ENCODE peak calls at places on chromosome 1, in ten cellular contexts. One of them, this sample, is unnamed.

GRCh38 chr1:14020006-14020405 is 320.0 kb downstream of the PRDM2 start:
- DNase-seq in Calu3: no peak
- DNase-seq in K562: no peak
- DNase-seq in dorsolateral prefrontal cortex: no peak
- DNase-seq in upper lobe of right lung: no peak
- DNase-seq in activated CD8-positive, alpha-beta T cell treated with anti-CD3 and anti-CD28 coated beads for 36 hours: no peak
- DNase-seq in MCF 10A: no peak
- DNase-seq in tibial artery: no peak
- DNase-seq in cardiac muscle cell: no peak
- DNase-seq in CD8-positive, alpha-beta T cell: no peak
- DNase-seq in this sample: no peak

GRCh38 chr1:81738902-81739301 is 61.8 kb upstream of the ADGRL2 start:
- DNase-seq in CD8-positive, alpha-beta T cell: no peak
- DNase-seq in cardiac muscle cell: no peak
- DNase-seq in upper lobe of right lung: no peak
- DNase-seq in dorsolateral prefrontal cortex: no peak
- DNase-seq in K562: no peak
- DNase-seq in MCF 10A: no peak
- DNase-seq in tibial artery: no peak
- DNase-seq in Calu3: no peak
- DNase-seq in activated CD8-positive, alpha-beta T cell treated with anti-CD3 and anti-CD28 coated beads for 36 hours: no peak
- DNase-seq in this sample: no peak

GRCh38 chr1:234923626-234924025 is 205.0 kb downstream of the TOMM20 start:
- DNase-seq in dorsolateral prefrontal cortex: no peak
- DNase-seq in cardiac muscle cell: no peak
- DNase-seq in Calu3: no peak
- DNase-seq in CD8-positive, alpha-beta T cell: no peak
- DNase-seq in MCF 10A: no peak
- DNase-seq in tibial artery: peak
- DNase-seq in upper lobe of right lung: no peak
- DNase-seq in activated CD8-positive, alpha-beta T cell treated with anti-CD3 and anti-CD28 coated beads for 36 hours: no peak
- DNase-seq in K562: no peak
- DNase-seq in this sample: no peak

GRCh38 chr1:86971778-86972177 is 57.3 kb downstream of the HS2ST1 start:
- DNase-seq in CD8-positive, alpha-beta T cell: no peak
- DNase-seq in cardiac muscle cell: no peak
- DNase-seq in tibial artery: no peak
- DNase-seq in activated CD8-positive, alpha-beta T cell treated with anti-CD3 and anti-CD28 coated beads for 36 hours: no peak
- DNase-seq in upper lobe of right lung: no peak
- DNase-seq in K562: no peak
- DNase-seq in MCF 10A: peak
- DNase-seq in Calu3: no peak
- DNase-seq in dorsolateral prefrontal cortex: no peak
- DNase-seq in this sample: no peak

GRCh38 chr1:38125837-38126520 is 79.4 kb upstream of the POU3F1 start:
- DNase-seq in Calu3: no peak
- DNase-seq in upper lobe of right lung: no peak
- DNase-seq in cardiac muscle cell: no peak
- DNase-seq in MCF 10A: peak
- DNase-seq in CD8-positive, alpha-beta T cell: no peak
- DNase-seq in K562: no peak
- DNase-seq in dorsolateral prefrontal cortex: no peak
- DNase-seq in tibial artery: no peak
- DNase-seq in activated CD8-positive, alpha-beta T cell treated with anti-CD3 and anti-CD28 coated beads for 36 hours: no peak
- DNase-seq in this sample: no peak

GRCh38 chr1:166884040-166884642 is 8.1 kb upstream of the TADA1 start:
- DNase-seq in K562: peak
- DNase-seq in upper lobe of right lung: peak
- DNase-seq in tibial artery: no peak
- DNase-seq in activated CD8-positive, alpha-beta T cell treated with anti-CD3 and anti-CD28 coated beads for 36 hours: peak
- DNase-seq in dorsolateral prefrontal cortex: peak
- DNase-seq in Calu3: peak
- DNase-seq in MCF 10A: no peak
- DNase-seq in CD8-positive, alpha-beta T cell: no peak
- DNase-seq in cardiac muscle cell: peak
- DNase-seq in this sample: peak

GRCh38 chr1:174788981-174789380 is 210.8 kb upstream of the CACYBP start:
- DNase-seq in activated CD8-positive, alpha-beta T cell treated with anti-CD3 and anti-CD28 coated beads for 36 hours: no peak
- DNase-seq in MCF 10A: peak
- DNase-seq in dorsolateral prefrontal cortex: no peak
- DNase-seq in upper lobe of right lung: no peak
- DNase-seq in CD8-positive, alpha-beta T cell: no peak
- DNase-seq in K562: no peak
- DNase-seq in cardiac muscle cell: peak
- DNase-seq in Calu3: no peak
- DNase-seq in tibial artery: no peak
- DNase-seq in this sample: no peak

GRCh38 chr1:10755977-10756521 is 40.4 kb downstream of the CASZ1 start:
- DNase-seq in tibial artery: no peak
- DNase-seq in upper lobe of right lung: peak
- DNase-seq in K562: peak
- DNase-seq in cardiac muscle cell: peak
- DNase-seq in activated CD8-positive, alpha-beta T cell treated with anti-CD3 and anti-CD28 coated beads for 36 hours: peak
- DNase-seq in Calu3: peak
- DNase-seq in MCF 10A: peak
- DNase-seq in CD8-positive, alpha-beta T cell: peak
- DNase-seq in dorsolateral prefrontal cortex: no peak
- DNase-seq in this sample: no peak

GRCh38 chr1:185998391-185998790 is 264.2 kb downstream of the HMCN1 start:
- DNase-seq in cardiac muscle cell: no peak
- DNase-seq in tibial artery: no peak
- DNase-seq in MCF 10A: peak
- DNase-seq in dorsolateral prefrontal cortex: no peak
- DNase-seq in CD8-positive, alpha-beta T cell: no peak
- DNase-seq in activated CD8-positive, alpha-beta T cell treated with anti-CD3 and anti-CD28 coated beads for 36 hours: no peak
- DNase-seq in K562: no peak
- DNase-seq in upper lobe of right lung: no peak
- DNase-seq in Calu3: peak
- DNase-seq in this sample: no peak

GRCh38 chr1:218705391-218705790 is 360.3 kb downstream of the TGFB2 start:
- DNase-seq in CD8-positive, alpha-beta T cell: no peak
- DNase-seq in MCF 10A: peak
- DNase-seq in K562: no peak
- DNase-seq in Calu3: peak
- DNase-seq in tibial artery: no peak
- DNase-seq in activated CD8-positive, alpha-beta T cell treated with anti-CD3 and anti-CD28 coated beads for 36 hours: no peak
- DNase-seq in cardiac muscle cell: no peak
- DNase-seq in dorsolateral prefrontal cortex: no peak
- DNase-seq in upper lobe of right lung: no peak
- DNase-seq in this sample: no peak

GRCh38 chr1:110494522-110495406 is 24.2 kb downstream of the KCNA10 start:
- DNase-seq in MCF 10A: no peak
- DNase-seq in activated CD8-positive, alpha-beta T cell treated with anti-CD3 and anti-CD28 coated beads for 36 hours: no peak
- DNase-seq in cardiac muscle cell: no peak
- DNase-seq in CD8-positive, alpha-beta T cell: no peak
- DNase-seq in tibial artery: no peak
- DNase-seq in Calu3: no peak
- DNase-seq in dorsolateral prefrontal cortex: no peak
- DNase-seq in K562: no peak
- DNase-seq in upper lobe of right lung: no peak
- DNase-seq in this sample: no peak

GRCh38 chr1:205978676-205979075 is 24.5 kb downstream of the RAB7B start:
- DNase-seq in K562: no peak
- DNase-seq in Calu3: no peak
- DNase-seq in dorsolateral prefrontal cortex: no peak
- DNase-seq in upper lobe of right lung: peak
- DNase-seq in activated CD8-positive, alpha-beta T cell treated with anti-CD3 and anti-CD28 coated beads for 36 hours: no peak
- DNase-seq in cardiac muscle cell: no peak
- DNase-seq in tibial artery: no peak
- DNase-seq in MCF 10A: no peak
- DNase-seq in CD8-positive, alpha-beta T cell: no peak
- DNase-seq in this sample: no peak

GRCh38 chr1:10714337-10715114 is 81.9 kb downstream of the CASZ1 start:
- DNase-seq in tibial artery: peak
- DNase-seq in Calu3: no peak
- DNase-seq in CD8-positive, alpha-beta T cell: no peak
- DNase-seq in dorsolateral prefrontal cortex: no peak
- DNase-seq in MCF 10A: no peak
- DNase-seq in cardiac muscle cell: peak
- DNase-seq in K562: no peak
- DNase-seq in activated CD8-positive, alpha-beta T cell treated with anti-CD3 and anti-CD28 coated beads for 36 hours: no peak
- DNase-seq in upper lobe of right lung: peak
- DNase-seq in this sample: no peak

GRCh38 chr1:119715542-119715941 is 3.8 kb downstream of the PHGDH start:
- DNase-seq in upper lobe of right lung: no peak
- DNase-seq in K562: no peak
- DNase-seq in Calu3: no peak
- DNase-seq in tibial artery: no peak
- DNase-seq in MCF 10A: no peak
- DNase-seq in cardiac muscle cell: peak
- DNase-seq in dorsolateral prefrontal cortex: no peak
- DNase-seq in CD8-positive, alpha-beta T cell: no peak
- DNase-seq in activated CD8-positive, alpha-beta T cell treated with anti-CD3 and anti-CD28 coated beads for 36 hours: no peak
- DNase-seq in this sample: no peak

GRCh38 chr1:223535261-223535778 is 130.2 kb downstream of the CAPN8 start:
- DNase-seq in MCF 10A: no peak
- DNase-seq in Calu3: no peak
- DNase-seq in tibial artery: no peak
- DNase-seq in upper lobe of right lung: no peak
- DNase-seq in dorsolateral prefrontal cortex: no peak
- DNase-seq in activated CD8-positive, alpha-beta T cell treated with anti-CD3 and anti-CD28 coated beads for 36 hours: no peak
- DNase-seq in cardiac muscle cell: no peak
- DNase-seq in CD8-positive, alpha-beta T cell: no peak
- DNase-seq in K562: no peak
- DNase-seq in this sample: no peak
- TF ChIP-seq CTCF in MCF 10A: no peak
- TF ChIP-seq CTCF in Calu3: no peak
- TF ChIP-seq CTCF in tibial artery: no peak
- TF ChIP-seq CTCF in upper lobe of right lung: no peak
- TF ChIP-seq CTCF in dorsolateral prefrontal cortex: no peak
- TF ChIP-seq CTCF in activated CD8-positive, alpha-beta T cell treated with anti-CD3 and anti-CD28 coated beads for 36 hours: no peak
- TF ChIP-seq CTCF in cardiac muscle cell: no peak
- TF ChIP-seq CTCF in CD8-positive, alpha-beta T cell: no peak
- TF ChIP-seq CTCF in K562: no peak
- TF ChIP-seq CTCF in this sample: no peak

GRCh38 chr1:51299185-51299584 is 31.2 kb downstream of the TTC39A start:
- DNase-seq in upper lobe of right lung: peak
- DNase-seq in activated CD8-positive, alpha-beta T cell treated with anti-CD3 and anti-CD28 coated beads for 36 hours: no peak
- DNase-seq in tibial artery: no peak
- DNase-seq in CD8-positive, alpha-beta T cell: no peak
- DNase-seq in dorsolateral prefrontal cortex: no peak
- DNase-seq in cardiac muscle cell: no peak
- DNase-seq in MCF 10A: no peak
- DNase-seq in K562: no peak
- DNase-seq in Calu3: no peak
- DNase-seq in this sample: no peak
- TF ChIP-seq CTCF in upper lobe of right lung: no peak
- TF ChIP-seq CTCF in activated CD8-positive, alpha-beta T cell treated with anti-CD3 and anti-CD28 coated beads for 36 hours: no peak
- TF ChIP-seq CTCF in tibial artery: no peak
- TF ChIP-seq CTCF in CD8-positive, alpha-beta T cell: no peak
- TF ChIP-seq CTCF in dorsolateral prefrontal cortex: no peak
- TF ChIP-seq CTCF in cardiac muscle cell: no peak
- TF ChIP-seq CTCF in MCF 10A: no peak
- TF ChIP-seq CTCF in K562: no peak
- TF ChIP-seq CTCF in Calu3: no peak
- TF ChIP-seq CTCF in this sample: no peak

GRCh38 chr1:149885364-149886111 is 13.8 kb upstream of the BOLA1 start:
- DNase-seq in upper lobe of right lung: peak
- DNase-seq in K562: peak
- DNase-seq in dorsolateral prefrontal cortex: peak
- DNase-seq in Calu3: peak
- DNase-seq in CD8-positive, alpha-beta T cell: peak
- DNase-seq in MCF 10A: peak
- DNase-seq in tibial artery: peak
- DNase-seq in cardiac muscle cell: peak
- DNase-seq in activated CD8-positive, alpha-beta T cell treated with anti-CD3 and anti-CD28 coated beads for 36 hours: peak
- DNase-seq in this sample: peak
- TF ChIP-seq CTCF in upper lobe of right lung: no peak
- TF ChIP-seq CTCF in K562: no peak
- TF ChIP-seq CTCF in dorsolateral prefrontal cortex: no peak
- TF ChIP-seq CTCF in Calu3: no peak
- TF ChIP-seq CTCF in CD8-positive, alpha-beta T cell: no peak
- TF ChIP-seq CTCF in MCF 10A: no peak
- TF ChIP-seq CTCF in tibial artery: peak
- TF ChIP-seq CTCF in cardiac muscle cell: peak
- TF ChIP-seq CTCF in activated CD8-positive, alpha-beta T cell treated with anti-CD3 and anti-CD28 coated beads for 36 hours: no peak
- TF ChIP-seq CTCF in this sample: no peak

GRCh38 chr1:45789601-45790000 is 13.8 kb upstream of the MAST2 start:
- DNase-seq in Calu3: no peak
- DNase-seq in cardiac muscle cell: no peak
- DNase-seq in MCF 10A: no peak
- DNase-seq in tibial artery: no peak
- DNase-seq in CD8-positive, alpha-beta T cell: no peak
- DNase-seq in K562: no peak
- DNase-seq in upper lobe of right lung: no peak
- DNase-seq in activated CD8-positive, alpha-beta T cell treated with anti-CD3 and anti-CD28 coated beads for 36 hours: no peak
- DNase-seq in dorsolateral prefrontal cortex: no peak
- DNase-seq in this sample: no peak

GRCh38 chr1:45792744-45793143 is 10.7 kb upstream of the MAST2 start:
- DNase-seq in K562: no peak
- DNase-seq in CD8-positive, alpha-beta T cell: no peak
- DNase-seq in tibial artery: no peak
- DNase-seq in MCF 10A: no peak
- DNase-seq in Calu3: no peak
- DNase-seq in dorsolateral prefrontal cortex: no peak
- DNase-seq in activated CD8-positive, alpha-beta T cell treated with anti-CD3 and anti-CD28 coated beads for 36 hours: no peak
- DNase-seq in upper lobe of right lung: no peak
- DNase-seq in cardiac muscle cell: no peak
- DNase-seq in this sample: no peak

GRCh38 chr1:45796381-45796780 is 7.0 kb upstream of the MAST2 start:
- DNase-seq in activated CD8-positive, alpha-beta T cell treated with anti-CD3 and anti-CD28 coated beads for 36 hours: no peak
- DNase-seq in CD8-positive, alpha-beta T cell: no peak
- DNase-seq in Calu3: no peak
- DNase-seq in cardiac muscle cell: no peak
- DNase-seq in dorsolateral prefrontal cortex: no peak
- DNase-seq in MCF 10A: no peak
- DNase-seq in upper lobe of right lung: no peak
- DNase-seq in K562: no peak
- DNase-seq in tibial artery: no peak
- DNase-seq in this sample: no peak

GRCh38 chr1:45796946-45797345 is 6.5 kb upstream of the MAST2 start:
- DNase-seq in activated CD8-positive, alpha-beta T cell treated with anti-CD3 and anti-CD28 coated beads for 36 hours: no peak
- DNase-seq in MCF 10A: no peak
- DNase-seq in dorsolateral prefrontal cortex: no peak
- DNase-seq in upper lobe of right lung: no peak
- DNase-seq in K562: no peak
- DNase-seq in Calu3: no peak
- DNase-seq in CD8-positive, alpha-beta T cell: no peak
- DNase-seq in cardiac muscle cell: no peak
- DNase-seq in tibial artery: no peak
- DNase-seq in this sample: no peak

DNA sequence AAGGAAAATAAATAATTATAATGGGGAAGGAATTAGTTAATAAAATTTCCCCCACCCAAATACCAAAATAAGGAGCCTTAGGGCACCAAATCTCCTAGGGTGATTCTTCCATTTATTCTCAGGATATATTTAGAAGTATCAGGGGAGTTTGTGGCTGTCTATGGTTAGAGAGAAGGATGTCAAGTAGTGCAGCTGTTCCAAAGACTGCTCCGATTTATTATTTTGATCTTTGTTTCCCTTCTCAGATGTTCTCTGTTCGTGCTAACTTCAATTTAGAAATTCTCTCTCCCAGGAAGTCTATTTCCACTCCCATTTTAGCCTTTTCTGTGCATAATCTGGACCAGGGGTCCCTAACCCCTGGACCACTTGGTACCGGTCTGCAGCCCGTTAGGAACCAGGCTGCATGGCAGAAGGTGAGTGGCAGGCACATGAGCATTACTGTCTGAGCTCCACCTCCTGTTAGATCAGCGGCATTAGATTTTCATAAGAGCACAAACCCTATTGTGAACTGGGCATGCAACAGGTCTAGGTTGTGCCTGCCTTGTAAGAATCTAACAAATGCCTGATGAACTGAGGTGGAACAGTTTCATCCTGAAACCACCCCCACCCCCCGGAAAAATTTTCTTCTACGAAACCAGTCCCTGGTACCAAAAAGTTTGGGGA is 9.3 kb upstream of the MAST2 start:
- DNase-seq in Calu3: no peak
- DNase-seq in dorsolateral prefrontal cortex: no peak
- DNase-seq in cardiac muscle cell: no peak
- DNase-seq in activated CD8-positive, alpha-beta T cell treated with anti-CD3 and anti-CD28 coated beads for 36 hours: no peak
- DNase-seq in tibial artery: no peak
- DNase-seq in CD8-positive, alpha-beta T cell: no peak
- DNase-seq in K562: no peak
- DNase-seq in MCF 10A: no peak
- DNase-seq in upper lobe of right lung: no peak
- DNase-seq in this sample: no peak
- TF ChIP-seq CTCF in Calu3: no peak
- TF ChIP-seq CTCF in dorsolateral prefrontal cortex: no peak
- TF ChIP-seq CTCF in cardiac muscle cell: no peak
- TF ChIP-seq CTCF in activated CD8-positive, alpha-beta T cell treated with anti-CD3 and anti-CD28 coated beads for 36 hours: no peak
- TF ChIP-seq CTCF in tibial artery: no peak
- TF ChIP-seq CTCF in CD8-positive, alpha-beta T cell: no peak
- TF ChIP-seq CTCF in K562: no peak
- TF ChIP-seq CTCF in MCF 10A: no peak
- TF ChIP-seq CTCF in upper lobe of right lung: no peak
- TF ChIP-seq CTCF in this sample: no peak